ENCODE peak calls at places on chromosomes 4 and X, in six cellular contexts. One of them, this sample, is unnamed.

GRCh38 chrX:40005290-40006011 is 92.3 kb downstream of the BCOR start:
- DNase-seq in DMS53: no peak
- DNase-seq in HuH-7.5: no peak
- DNase-seq in immature natural killer cell: no peak
- DNase-seq in adipocyte: no peak
- DNase-seq in fibroblast of lung: no peak
- DNase-seq in this sample: no peak

GRCh38 chrX:25013593-25014365 is 2.0 kb downstream of the ARX start:
- DNase-seq in DMS53: peak; percentile 54
- DNase-seq in HuH-7.5: peak; percentile 50
- DNase-seq in immature natural killer cell: no peak
- DNase-seq in adipocyte: no peak
- DNase-seq in fibroblast of lung: no peak
- DNase-seq in this sample: no peak

GRCh38 chrX:20711366-20711765 is 444.7 kb upstream of the RPS6KA3 start:
- DNase-seq in DMS53: peak; percentile 30
- DNase-seq in HuH-7.5: no peak
- DNase-seq in immature natural killer cell: no peak
- DNase-seq in adipocyte: no peak
- DNase-seq in fibroblast of lung: no peak
- DNase-seq in this sample: no peak

GRCh38 chr4:68132342-68132741 is 2.7 kb upstream of the TMPRSS11F start:
- DNase-seq in DMS53: no peak
- DNase-seq in HuH-7.5: no peak
- DNase-seq in immature natural killer cell: no peak
- DNase-seq in adipocyte: no peak
- DNase-seq in fibroblast of lung: no peak
- DNase-seq in this sample: no peak

GRCh38 chrX:44876767-44877166 is 3.8 kb downstream of the KDM6A start:
- DNase-seq in DMS53: no peak
- DNase-seq in HuH-7.5: no peak
- DNase-seq in immature natural killer cell: no peak
- DNase-seq in adipocyte: no peak
- DNase-seq in fibroblast of lung: no peak
- DNase-seq in this sample: no peak

GRCh38 chrX:65644621-65645287 is 22.7 kb upstream of the MSN start:
- DNase-seq in DMS53: peak; percentile 28
- DNase-seq in HuH-7.5: no peak
- DNase-seq in immature natural killer cell: no peak
- DNase-seq in adipocyte: peak; percentile 89
- DNase-seq in fibroblast of lung: peak; percentile 85
- DNase-seq in this sample: no peak

GRCh38 chr4:36676139-36677050 is 395.0 kb downstream of the DTHD1 start:
- DNase-seq in DMS53: peak; percentile 92
- DNase-seq in HuH-7.5: no peak
- DNase-seq in immature natural killer cell: no peak
- DNase-seq in adipocyte: no peak
- DNase-seq in fibroblast of lung: peak; percentile 60
- DNase-seq in this sample: no peak

GRCh38 chr4:105966046-105966445 is 70.8 kb downstream of the NPNT start:
- DNase-seq in DMS53: no peak
- DNase-seq in HuH-7.5: no peak
- DNase-seq in immature natural killer cell: no peak
- DNase-seq in adipocyte: peak; percentile 97
- DNase-seq in fibroblast of lung: peak; percentile 49
- DNase-seq in this sample: no peak

GRCh38 chr4:153522800-153523089 is 56.6 kb downstream of the TMEM131L start:
- DNase-seq in DMS53: no peak
- DNase-seq in HuH-7.5: no peak
- DNase-seq in immature natural killer cell: no peak
- DNase-seq in adipocyte: no peak
- DNase-seq in fibroblast of lung: no peak
- DNase-seq in this sample: peak; percentile 36

GRCh38 chr4:124743711-124744110 is 31.2 kb upstream of the ANKRD50 start:
- DNase-seq in DMS53: no peak
- DNase-seq in HuH-7.5: no peak
- DNase-seq in immature natural killer cell: no peak
- DNase-seq in adipocyte: no peak
- DNase-seq in fibroblast of lung: no peak
- DNase-seq in this sample: no peak

GRCh38 chr4:534576-535151 is 35.7 kb downstream of the PIGG start:
- DNase-seq in DMS53: no peak
- DNase-seq in HuH-7.5: no peak
- DNase-seq in immature natural killer cell: no peak
- DNase-seq in adipocyte: no peak
- DNase-seq in fibroblast of lung: no peak
- DNase-seq in this sample: no peak

GRCh38 chr4:130559268-130559667 is 1463.3 kb downstream of the C4orf33 start:
- DNase-seq in DMS53: no peak
- DNase-seq in HuH-7.5: no peak
- DNase-seq in immature natural killer cell: no peak
- DNase-seq in adipocyte: peak; percentile 18
- DNase-seq in fibroblast of lung: peak; percentile 25
- DNase-seq in this sample: no peak

GRCh38 chr4:56261027-56261426 is 126.3 kb downstream of the AASDH start:
- DNase-seq in DMS53: no peak
- DNase-seq in HuH-7.5: no peak
- DNase-seq in immature natural killer cell: peak; percentile 23
- DNase-seq in adipocyte: no peak
- DNase-seq in fibroblast of lung: no peak
- DNase-seq in this sample: peak; percentile 21

GRCh38 chrX:74187211-74187610 is 116.8 kb upstream of the ZCCHC13 start:
- DNase-seq in DMS53: no peak
- DNase-seq in HuH-7.5: no peak
- DNase-seq in immature natural killer cell: no peak
- DNase-seq in adipocyte: peak; percentile 9
- DNase-seq in fibroblast of lung: peak; percentile 6
- DNase-seq in this sample: no peak

GRCh38 chr4:180134116-180134866 is 2108.9 kb upstream of the TENM3 start:
- DNase-seq in DMS53: peak; percentile 15
- DNase-seq in HuH-7.5: no peak
- DNase-seq in immature natural killer cell: no peak
- DNase-seq in adipocyte: no peak
- DNase-seq in fibroblast of lung: peak; percentile 19
- DNase-seq in this sample: no peak

GRCh38 chr4:77010841-77011354 is 61.3 kb downstream of the SEPTIN11 start:
- DNase-seq in DMS53: no peak
- DNase-seq in HuH-7.5: no peak
- DNase-seq in immature natural killer cell: no peak
- DNase-seq in adipocyte: no peak
- DNase-seq in fibroblast of lung: peak; percentile 80
- DNase-seq in this sample: no peak

GRCh38 chrX:15214614-15215013 is 55.3 kb downstream of the ASB9 start:
- DNase-seq in DMS53: no peak
- DNase-seq in HuH-7.5: no peak
- DNase-seq in immature natural killer cell: no peak
- DNase-seq in adipocyte: no peak
- DNase-seq in fibroblast of lung: no peak
- DNase-seq in this sample: no peak